ENCODE peak calls at places on chromosome 1, in seven cellular contexts. One of them, this sample, is unnamed.

GRCh38 chr1:166925791-166926483 is 49.4 kb downstream of the ILDR2 start:
- DNase-seq in SK-N-SH: no peak
- DNase-seq in neuronal stem cell: peak
- DNase-seq in AG08395: peak
- DNase-seq in Daoy: peak
- DNase-seq in progenitor cell of endocrine pancreas: no peak
- DNase-seq in tibial nerve: no peak
- DNase-seq in this sample: no peak

GRCh38 chr1:39268112-39268581 is 63.7 kb downstream of the MACF1 start:
- DNase-seq in SK-N-SH: no peak
- DNase-seq in AG08395: peak
- DNase-seq in progenitor cell of endocrine pancreas: no peak
- DNase-seq in neuronal stem cell: peak
- DNase-seq in Daoy: peak
- DNase-seq in tibial nerve: peak
- DNase-seq in this sample: peak

GRCh38 chr1:225998560-225999226 is 450 bp downstream of the SDE2 start:
- DNase-seq in tibial nerve: no peak
- DNase-seq in AG08395: peak
- DNase-seq in progenitor cell of endocrine pancreas: no peak
- DNase-seq in neuronal stem cell: no peak
- DNase-seq in Daoy: no peak
- DNase-seq in SK-N-SH: no peak
- DNase-seq in this sample: peak

GRCh38 chr1:68120136-68120791 is 69.8 kb upstream of the DIRAS3 start:
- DNase-seq in neuronal stem cell: peak
- DNase-seq in progenitor cell of endocrine pancreas: peak
- DNase-seq in Daoy: peak
- DNase-seq in SK-N-SH: peak
- DNase-seq in tibial nerve: peak
- DNase-seq in AG08395: peak
- DNase-seq in this sample: peak

GRCh38 chr1:164589408-164589807 is 30.4 kb downstream of the PBX1 start:
- DNase-seq in Daoy: no peak
- DNase-seq in AG08395: no peak
- DNase-seq in progenitor cell of endocrine pancreas: no peak
- DNase-seq in neuronal stem cell: no peak
- DNase-seq in SK-N-SH: no peak
- DNase-seq in tibial nerve: no peak
- DNase-seq in this sample: no peak

GRCh38 chr1:15975358-15975804 is 520 bp downstream of the ZBTB17 start:
- DNase-seq in progenitor cell of endocrine pancreas: peak
- DNase-seq in AG08395: peak
- DNase-seq in SK-N-SH: peak
- DNase-seq in neuronal stem cell: no peak
- DNase-seq in tibial nerve: no peak
- DNase-seq in Daoy: peak
- DNase-seq in this sample: peak

GRCh38 chr1:30515746-30516504 is 207.5 kb downstream of the MATN1 start:
- DNase-seq in SK-N-SH: no peak
- DNase-seq in tibial nerve: no peak
- DNase-seq in progenitor cell of endocrine pancreas: peak
- DNase-seq in AG08395: no peak
- DNase-seq in neuronal stem cell: no peak
- DNase-seq in Daoy: no peak
- DNase-seq in this sample: no peak

GRCh38 chr1:166974647-166975345 is 544 bp downstream of the ILDR2 start:
- DNase-seq in progenitor cell of endocrine pancreas: no peak
- DNase-seq in neuronal stem cell: no peak
- DNase-seq in Daoy: peak
- DNase-seq in tibial nerve: no peak
- DNase-seq in SK-N-SH: no peak
- DNase-seq in AG08395: no peak
- DNase-seq in this sample: no peak